ENCODE peak calls at places on chromosomes 1 and 21, in ten cellular contexts. Q is SK-N-SH, D is K562, H is sigmoid colon, J is ovary, X is tibial nerve, U is upper lobe of left lung, B is esophagus muscularis mucosa, P is transverse colon, L is H1. R is an unnamed sample.

GRCh38 chr1:184118051-184118450 is 66.5 kb downstream of the TSEN15 start:
- DNase-seq in Q (no peak), D (no peak), H (no peak), J (no peak), X (no peak), U (no peak), B (no peak), P (no peak), L (no peak), R (no peak)

GRCh38 chr1:212355230-212355969 is 59.3 kb downstream of the PACC1 start:
- DNase-seq in Q (no peak), D (no peak), H (no peak), J (no peak), X (no peak), U (no peak), B (no peak), P (no peak), L (no peak), R (no peak)

GRCh38 chr1:158067651-158068050 is 74.2 kb downstream of the KIRREL1 start:
- DNase-seq in Q (no peak), D (no peak), H (peak; percentile 71), J (no peak), X (no peak), U (no peak), B (no peak), P (peak; percentile 10), L (no peak), R (no peak)

GRCh38 chr1:232377494-232377770 is 252.5 kb downstream of the SIPA1L2 start:
- DNase-seq in Q (no peak), D (no peak), H (peak; percentile 66), J (no peak), X (no peak), U (no peak), B (no peak), P (no peak), L (no peak), R (no peak)

GRCh38 chr1:7404046-7404742 is 366.9 kb upstream of the VAMP3 start:
- DNase-seq in Q (no peak), D (no peak), H (peak; percentile 42), J (no peak), X (no peak), U (no peak), B (peak; percentile 77), P (no peak), L (peak; percentile 26), R (peak; percentile 22)

GRCh38 chr1:17061486-17062271 is 7.8 kb upstream of the SDHB start:
- DNase-seq in Q (no peak), D (no peak), H (no peak), J (no peak), X (no peak), U (no peak), B (no peak), P (no peak), L (no peak), R (no peak)

GRCh38 chr1:20600156-20600555 is 11.3 kb downstream of the CDA start:
- DNase-seq in Q (no peak), D (no peak), H (no peak), J (no peak), X (no peak), U (no peak), B (no peak), P (peak; percentile 47), L (no peak), R (no peak)

GRCh38 chr1:203695116-203695515 is 68.5 kb downstream of the ATP2B4 start:
- DNase-seq in Q (no peak), D (no peak), H (peak; percentile 91), J (no peak), X (no peak), U (no peak), B (no peak), P (no peak), L (no peak), R (no peak)

GRCh38 chr21:35102488-35103407 is 53.6 kb upstream of the RUNX1 start:
- DNase-seq in Q (no peak), D (peak; percentile 39), H (peak; percentile 78), J (no peak), X (no peak), U (no peak), B (no peak), P (peak; percentile 29), L (no peak), R (peak; percentile 27)

GRCh38 chr1:12188115-12188514 is 21.3 kb downstream of the TNFRSF1B start:
- DNase-seq in Q (no peak), D (no peak), H (no peak), J (no peak), X (no peak), U (no peak), B (no peak), P (no peak), L (no peak), R (no peak)

DNA sequence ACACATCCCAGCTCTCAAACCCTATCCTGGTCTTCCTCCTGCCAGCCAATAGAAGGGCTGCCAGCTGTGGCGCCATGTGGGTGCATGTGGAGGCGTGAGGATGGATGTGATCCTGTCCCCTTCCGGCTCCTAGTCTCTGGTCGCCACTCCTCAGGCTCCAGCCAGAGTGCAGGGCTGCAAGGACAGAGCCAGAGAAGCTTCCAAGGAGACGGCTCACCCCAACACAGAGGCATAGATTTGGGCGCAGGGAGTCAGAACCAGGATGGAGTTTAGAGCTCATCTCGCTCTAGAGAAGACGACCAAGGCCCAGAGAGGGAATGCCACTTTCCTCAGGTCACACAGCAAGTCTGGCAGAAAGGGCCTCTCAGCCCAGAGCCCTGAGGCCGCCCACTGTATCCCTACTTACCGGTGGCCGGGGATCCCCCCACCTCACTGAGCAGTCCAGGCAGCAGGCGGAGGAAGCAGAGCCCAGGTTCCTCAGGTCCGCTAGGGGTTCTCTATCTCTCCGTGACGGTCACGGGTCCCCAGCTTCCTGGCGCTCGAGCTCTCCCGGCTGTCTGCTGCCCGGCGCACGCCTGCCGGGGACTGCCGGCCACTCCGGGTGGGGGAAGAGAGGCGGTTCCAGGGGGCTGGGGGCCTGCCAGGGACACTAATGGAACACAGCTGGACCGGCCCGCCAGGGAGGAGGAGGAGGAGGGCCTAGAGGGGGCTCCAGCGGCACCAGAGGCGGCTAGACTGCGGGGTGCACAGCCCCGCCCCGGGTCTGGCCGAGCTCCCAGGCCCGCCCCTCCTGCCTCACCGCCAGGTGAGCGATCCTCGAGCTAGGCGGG is at the start of gene COL16A1:
- DNase-seq in Q (peak; percentile 85), D (peak; percentile 54), H (peak; percentile 96), J (peak; percentile 93), X (peak; percentile 55), U (peak; percentile 90), B (no peak), P (peak; percentile 63), L (peak; percentile 83), R (peak; percentile 80)
- TF ChIP-seq EP300 in Q (peak; percentile 30), D (no peak), H (no peak), J (no peak), X (no peak), U (no peak), B (no peak), P (no peak), L (no peak), R (no peak)

DNA sequence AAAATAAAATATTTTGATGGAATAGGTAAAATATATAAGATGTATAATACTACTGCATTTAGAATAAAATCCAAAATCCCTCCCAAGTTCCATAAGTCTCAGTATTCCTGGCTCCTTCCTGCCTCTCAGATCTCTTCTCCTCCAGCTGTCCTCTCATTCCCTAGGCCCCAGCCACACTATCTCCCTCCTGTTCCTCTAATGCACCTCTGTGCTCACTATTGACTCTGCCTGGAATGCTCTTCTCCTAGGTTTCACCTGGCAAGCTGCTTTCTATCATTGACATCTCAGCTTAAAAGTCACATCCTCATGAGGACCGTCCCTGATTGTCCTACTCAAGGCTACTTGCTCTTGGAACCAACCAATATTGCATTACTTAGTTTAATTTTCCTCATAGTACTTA is 7.2 kb downstream of the NME7 start:
- DNase-seq in Q (no peak), D (no peak), H (no peak), J (no peak), X (no peak), U (no peak), B (no peak), P (no peak), L (no peak), R (no peak)
- H3K27me3 ChIP-seq in Q (no peaks in the 10 kb centered on the region), D (no peaks in the 10 kb centered on the region), H (no peaks in the 10 kb centered on the region), J (no peaks in the 10 kb centered on the region), X (no peaks in the 10 kb centered on the region), U (no peaks in the 10 kb centered on the region), B (no peaks in the 10 kb centered on the region), P (no peaks in the 10 kb centered on the region), L (no peaks in the 10 kb centered on the region), R (no peaks in the 10 kb centered on the region)

GRCh38 chr1:23597635-23598388 is 38.5 kb upstream of the ID3 start:
- DNase-seq in Q (no peak), D (no peak), H (no peak), J (no peak), X (no peak), U (no peak), B (no peak), P (no peak), L (no peak), R (no peak)
- TF ChIP-seq EP300 in Q (no peak), D (no peak), H (no peak), J (no peak), X (no peak), U (no peak), B (no peak), P (no peak), L (no peak), R (no peak)

GRCh38 chr1:41672641-41673313 is 188.3 kb upstream of the EDN2 start:
- DNase-seq in Q (no peak), D (no peak), H (no peak), J (no peak), X (no peak), U (no peak), B (no peak), P (no peak), L (no peak), R (no peak)

GRCh38 chr1:41670558-41670957 is 186.1 kb upstream of the EDN2 start:
- DNase-seq in Q (no peak), D (no peak), H (no peak), J (no peak), X (no peak), U (no peak), B (no peak), P (no peak), L (no peak), R (no peak)

GRCh38 chr1:41673355-41673754 is 188.9 kb upstream of the EDN2 start:
- DNase-seq in Q (no peak), D (no peak), H (no peak), J (no peak), X (no peak), U (no peak), B (no peak), P (no peak), L (no peak), R (no peak)

GRCh38 chr1:41672173-41672572 is 187.7 kb upstream of the EDN2 start:
- DNase-seq in Q (no peak), D (no peak), H (no peak), J (no peak), X (no peak), U (no peak), B (no peak), P (no peak), L (no peak), R (peak; percentile 35)

DNA sequence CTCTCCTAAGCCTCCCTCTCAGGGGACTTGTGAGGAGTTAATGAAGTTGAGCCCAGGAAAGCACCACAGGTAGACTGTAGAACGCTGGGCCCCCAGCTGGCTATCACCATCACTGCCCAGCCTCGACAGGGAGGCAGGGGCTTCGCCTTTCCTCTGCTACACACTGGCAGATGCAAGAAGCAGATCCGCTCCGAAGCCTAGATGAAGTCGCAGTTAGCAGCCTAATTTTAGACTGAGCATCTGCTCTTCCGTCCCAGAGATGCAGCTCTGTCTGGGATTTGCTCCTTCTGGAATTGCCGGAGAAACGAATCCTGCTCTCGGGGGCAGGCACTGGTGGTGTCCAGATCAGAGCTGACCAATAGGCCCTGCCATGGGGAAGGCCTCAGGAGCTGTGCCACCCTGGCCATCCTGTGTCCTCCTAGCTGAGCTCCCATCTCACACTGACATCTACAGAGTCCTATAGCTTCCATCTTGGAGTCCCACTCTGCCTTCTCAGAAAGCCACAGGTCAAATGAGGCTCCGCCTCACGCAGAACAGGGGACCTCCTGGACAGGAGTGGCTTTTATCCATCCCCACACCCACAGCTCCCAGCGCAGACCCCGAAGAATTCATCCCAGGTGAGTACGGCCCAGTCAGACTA is 186.8 kb upstream of the EDN2 start:
- DNase-seq in Q (no peak), D (no peak), H (no peak), J (no peak), X (no peak), U (no peak), B (no peak), P (no peak), L (no peak), R (no peak)
- H3K27me3 ChIP-seq in Q (no peaks in the 10 kb centered on the region), D (peaks cover 63% of the 10 kb centered on the region), H (no peaks in the 10 kb centered on the region), J (no peaks in the 10 kb centered on the region), X (no peaks in the 10 kb centered on the region), U (no peaks in the 10 kb centered on the region), B (no peaks in the 10 kb centered on the region), P (no peaks in the 10 kb centered on the region), L (no peaks in the 10 kb centered on the region), R (no peaks in the 10 kb centered on the region)

R was measured in stomach.